ENCODE peak calls at places on chromosomes 5 and 9, in ten cellular contexts. One of them, this sample, is unnamed.

GRCh38 chr9:106757539-106757938 is 105.4 kb upstream of the ZNF462 start:
- DNase-seq in GM12865: no peak
- DNase-seq in sigmoid colon: no peak
- DNase-seq in cardiac fibroblast: no peak
- DNase-seq in stomach: no peak
- DNase-seq in foreskin fibroblast: no peak
- DNase-seq in tibial artery: no peak
- DNase-seq in neural crest cell: no peak
- DNase-seq in nephron progenitor cell: no peak
- DNase-seq in cardiac muscle cell: no peak
- DNase-seq in this sample: no peak

GRCh38 chr5:11181940-11182339 is 420.9 kb upstream of the DAP start:
- DNase-seq in sigmoid colon: no peak
- DNase-seq in stomach: no peak
- DNase-seq in cardiac muscle cell: no peak
- DNase-seq in tibial artery: no peak
- DNase-seq in cardiac fibroblast: no peak
- DNase-seq in nephron progenitor cell: no peak
- DNase-seq in GM12865: no peak
- DNase-seq in neural crest cell: no peak
- DNase-seq in foreskin fibroblast: no peak
- DNase-seq in this sample: no peak

GRCh38 chr9:131297903-131298302 is 8.4 kb downstream of the PLPP7 start:
- DNase-seq in tibial artery: no peak
- DNase-seq in GM12865: no peak
- DNase-seq in nephron progenitor cell: no peak
- DNase-seq in cardiac muscle cell: peak
- DNase-seq in foreskin fibroblast: peak
- DNase-seq in sigmoid colon: no peak
- DNase-seq in stomach: no peak
- DNase-seq in neural crest cell: no peak
- DNase-seq in cardiac fibroblast: no peak
- DNase-seq in this sample: no peak

GRCh38 chr9:91116226-91116625 is 245.5 kb downstream of the AUH start:
- DNase-seq in foreskin fibroblast: peak
- DNase-seq in cardiac muscle cell: no peak
- DNase-seq in sigmoid colon: no peak
- DNase-seq in tibial artery: no peak
- DNase-seq in stomach: peak
- DNase-seq in GM12865: no peak
- DNase-seq in neural crest cell: no peak
- DNase-seq in nephron progenitor cell: no peak
- DNase-seq in cardiac fibroblast: peak
- DNase-seq in this sample: no peak

GRCh38 chr9:16794871-16795639 is 75.4 kb downstream of the BNC2 start:
- DNase-seq in nephron progenitor cell: no peak
- DNase-seq in cardiac fibroblast: peak
- DNase-seq in neural crest cell: no peak
- DNase-seq in stomach: no peak
- DNase-seq in foreskin fibroblast: peak
- DNase-seq in cardiac muscle cell: no peak
- DNase-seq in GM12865: no peak
- DNase-seq in tibial artery: peak
- DNase-seq in sigmoid colon: peak
- DNase-seq in this sample: no peak

GRCh38 chr9:114383866-114384231 is 3.9 kb downstream of the AKNA start:
- DNase-seq in stomach: no peak
- DNase-seq in GM12865: no peak
- DNase-seq in foreskin fibroblast: no peak
- DNase-seq in cardiac fibroblast: no peak
- DNase-seq in sigmoid colon: no peak
- DNase-seq in cardiac muscle cell: no peak
- DNase-seq in tibial artery: no peak
- DNase-seq in neural crest cell: no peak
- DNase-seq in nephron progenitor cell: no peak
- DNase-seq in this sample: no peak

GRCh38 chr9:12775373-12775962 is 648 bp downstream of the LURAP1L start:
- DNase-seq in GM12865: no peak
- DNase-seq in neural crest cell: peak
- DNase-seq in cardiac fibroblast: no peak
- DNase-seq in cardiac muscle cell: peak
- DNase-seq in nephron progenitor cell: peak
- DNase-seq in sigmoid colon: peak
- DNase-seq in stomach: no peak
- DNase-seq in tibial artery: no peak
- DNase-seq in foreskin fibroblast: peak
- DNase-seq in this sample: no peak

GRCh38 chr9:130770679-130771442 is 64.2 kb upstream of the ABL1 start:
- DNase-seq in foreskin fibroblast: peak
- DNase-seq in sigmoid colon: no peak
- DNase-seq in GM12865: peak
- DNase-seq in nephron progenitor cell: no peak
- DNase-seq in cardiac muscle cell: peak
- DNase-seq in neural crest cell: no peak
- DNase-seq in stomach: no peak
- DNase-seq in cardiac fibroblast: peak
- DNase-seq in tibial artery: no peak
- DNase-seq in this sample: no peak

GRCh38 chr5:131169810-131170539 is 769 bp upstream of the LYRM7 start:
- DNase-seq in sigmoid colon: no peak
- DNase-seq in GM12865: no peak
- DNase-seq in stomach: no peak
- DNase-seq in tibial artery: no peak
- DNase-seq in neural crest cell: no peak
- DNase-seq in nephron progenitor cell: no peak
- DNase-seq in foreskin fibroblast: no peak
- DNase-seq in cardiac muscle cell: no peak
- DNase-seq in cardiac fibroblast: no peak
- DNase-seq in this sample: no peak

GRCh38 chr5:32202394-32202793 is 28.3 kb upstream of the GOLPH3 start:
- DNase-seq in nephron progenitor cell: no peak
- DNase-seq in sigmoid colon: no peak
- DNase-seq in cardiac fibroblast: peak
- DNase-seq in neural crest cell: no peak
- DNase-seq in foreskin fibroblast: peak
- DNase-seq in tibial artery: no peak
- DNase-seq in GM12865: no peak
- DNase-seq in cardiac muscle cell: no peak
- DNase-seq in stomach: no peak
- DNase-seq in this sample: no peak

DNA sequence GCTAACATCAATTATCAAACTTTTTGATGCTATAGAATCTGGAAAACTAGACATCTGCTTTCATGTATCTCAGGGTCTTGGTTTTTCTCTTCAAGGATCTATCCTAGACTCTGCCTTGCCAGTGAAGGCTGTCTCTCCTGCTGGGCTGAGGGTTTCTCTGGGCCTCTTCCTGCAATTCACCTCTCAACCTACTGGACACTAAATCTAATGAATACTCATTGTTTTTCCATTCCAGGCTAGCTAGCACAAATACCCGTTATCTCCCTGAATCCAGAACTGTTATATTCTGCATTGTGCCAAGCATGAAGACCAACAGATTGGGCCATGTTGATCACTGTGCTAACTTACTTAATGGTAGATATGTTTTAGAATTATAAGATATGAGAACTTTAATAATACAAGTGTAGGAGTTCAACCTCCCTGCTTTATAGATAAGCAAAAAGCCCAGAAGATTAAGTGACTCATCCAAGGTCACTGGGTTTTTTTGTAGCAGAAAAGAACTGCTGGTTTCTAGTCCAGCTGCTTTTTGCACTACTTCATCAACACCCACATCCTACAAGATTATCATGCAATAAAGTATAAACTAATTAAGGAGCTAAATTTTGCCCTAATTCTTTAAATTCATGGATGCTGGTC is 56.5 kb upstream of the RNF38 start:
- DNase-seq in neural crest cell: no peak
- DNase-seq in stomach: no peak
- DNase-seq in GM12865: no peak
- DNase-seq in cardiac fibroblast: peak
- DNase-seq in sigmoid colon: no peak
- DNase-seq in nephron progenitor cell: no peak
- DNase-seq in cardiac muscle cell: no peak
- DNase-seq in foreskin fibroblast: no peak
- DNase-seq in tibial artery: no peak
- DNase-seq in this sample: no peak
- TF ChIP-seq CTCF in neural crest cell: no peak
- TF ChIP-seq CTCF in stomach: no peak
- TF ChIP-seq CTCF in GM12865: no peak
- TF ChIP-seq CTCF in cardiac fibroblast: no peak
- TF ChIP-seq CTCF in sigmoid colon: no peak
- TF ChIP-seq CTCF in nephron progenitor cell: no peak
- TF ChIP-seq CTCF in cardiac muscle cell: no peak
- TF ChIP-seq CTCF in foreskin fibroblast: no peak
- TF ChIP-seq CTCF in tibial artery: no peak
- TF ChIP-seq CTCF in this sample: no peak

GRCh38 chr5:68884893-68885292 is 208.9 kb upstream of the SLC30A5 start:
- DNase-seq in sigmoid colon: no peak
- DNase-seq in tibial artery: no peak
- DNase-seq in cardiac muscle cell: no peak
- DNase-seq in cardiac fibroblast: peak
- DNase-seq in neural crest cell: no peak
- DNase-seq in stomach: no peak
- DNase-seq in GM12865: peak
- DNase-seq in foreskin fibroblast: no peak
- DNase-seq in nephron progenitor cell: no peak
- DNase-seq in this sample: no peak
- TF ChIP-seq CTCF in sigmoid colon: no peak
- TF ChIP-seq CTCF in tibial artery: no peak
- TF ChIP-seq CTCF in cardiac muscle cell: peak
- TF ChIP-seq CTCF in cardiac fibroblast: peak
- TF ChIP-seq CTCF in neural crest cell: peak
- TF ChIP-seq CTCF in stomach: no peak
- TF ChIP-seq CTCF in GM12865: peak
- TF ChIP-seq CTCF in foreskin fibroblast: no peak
- TF ChIP-seq CTCF in nephron progenitor cell: peak
- TF ChIP-seq CTCF in this sample: no peak

DNA sequence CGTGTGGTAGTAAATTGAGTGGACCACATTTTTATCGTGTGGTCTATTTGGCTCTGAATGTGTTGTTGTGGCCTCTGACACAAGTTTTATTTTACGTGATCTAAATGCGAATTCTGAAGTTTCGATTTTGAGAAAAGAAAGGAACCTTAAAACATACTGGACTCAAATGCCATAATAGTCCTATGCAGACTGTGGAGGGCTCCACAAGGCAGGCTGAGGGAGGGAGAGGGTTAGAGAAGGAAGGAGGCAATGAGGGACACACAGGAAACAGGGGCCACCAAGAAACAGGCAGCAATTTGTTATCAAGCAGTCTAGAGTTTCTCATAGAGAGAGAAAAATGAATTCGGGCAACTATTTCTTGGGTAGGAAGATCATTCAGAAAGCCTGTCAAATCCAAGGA is 110.4 kb upstream of the SEMA6A start:
- DNase-seq in foreskin fibroblast: no peak
- DNase-seq in sigmoid colon: no peak
- DNase-seq in cardiac muscle cell: peak
- DNase-seq in stomach: no peak
- DNase-seq in cardiac fibroblast: no peak
- DNase-seq in tibial artery: no peak
- DNase-seq in GM12865: no peak
- DNase-seq in nephron progenitor cell: no peak
- DNase-seq in neural crest cell: no peak
- DNase-seq in this sample: no peak
- TF ChIP-seq CTCF in foreskin fibroblast: no peak
- TF ChIP-seq CTCF in sigmoid colon: no peak
- TF ChIP-seq CTCF in cardiac muscle cell: no peak
- TF ChIP-seq CTCF in stomach: no peak
- TF ChIP-seq CTCF in cardiac fibroblast: no peak
- TF ChIP-seq CTCF in tibial artery: no peak
- TF ChIP-seq CTCF in GM12865: no peak
- TF ChIP-seq CTCF in nephron progenitor cell: no peak
- TF ChIP-seq CTCF in neural crest cell: no peak
- TF ChIP-seq CTCF in this sample: no peak

DNA sequence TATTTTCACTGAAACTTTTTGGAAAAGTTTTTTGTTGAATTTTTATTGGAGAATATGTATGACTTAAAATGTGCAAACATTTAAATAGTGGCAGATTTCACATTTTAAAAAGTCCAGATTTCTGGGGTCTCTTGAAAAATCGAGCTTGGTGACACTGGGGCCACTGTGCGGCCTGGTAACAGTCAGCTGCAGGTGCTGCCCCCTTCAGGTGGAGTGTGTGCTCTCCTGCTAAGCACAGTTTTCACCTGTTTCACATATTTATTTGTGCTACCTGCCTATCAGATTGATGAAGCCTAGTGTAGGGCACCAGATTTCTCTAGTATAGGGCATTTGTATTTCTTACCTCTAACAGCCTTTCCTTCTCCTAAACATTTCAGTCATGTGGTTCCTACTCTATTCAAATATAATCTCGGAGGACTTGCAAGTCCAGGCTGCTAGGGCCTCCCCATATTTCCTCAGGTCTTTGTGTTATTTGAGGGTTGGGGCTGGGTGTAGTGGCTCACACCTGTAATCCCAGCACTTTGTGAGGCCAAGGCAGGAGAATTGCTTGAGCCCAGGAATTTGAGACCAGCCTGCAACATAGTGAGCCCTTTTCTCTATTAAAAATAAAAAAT is 95.8 kb upstream of the KLF9 start:
- DNase-seq in cardiac muscle cell: peak
- DNase-seq in cardiac fibroblast: no peak
- DNase-seq in neural crest cell: peak
- DNase-seq in sigmoid colon: no peak
- DNase-seq in nephron progenitor cell: peak
- DNase-seq in stomach: peak
- DNase-seq in tibial artery: no peak
- DNase-seq in GM12865: peak
- DNase-seq in foreskin fibroblast: peak
- DNase-seq in this sample: no peak
- TF ChIP-seq CTCF in cardiac muscle cell: peak
- TF ChIP-seq CTCF in cardiac fibroblast: peak
- TF ChIP-seq CTCF in neural crest cell: peak
- TF ChIP-seq CTCF in sigmoid colon: peak
- TF ChIP-seq CTCF in nephron progenitor cell: peak
- TF ChIP-seq CTCF in stomach: peak
- TF ChIP-seq CTCF in tibial artery: no peak
- TF ChIP-seq CTCF in GM12865: peak
- TF ChIP-seq CTCF in foreskin fibroblast: peak
- TF ChIP-seq CTCF in this sample: no peak

This sample was measured in activated B cell treated with CpG ODN at 0.5 μM for 24 hours.